ENCODE peak calls at places on chromosomes 3 and 15, in ten cellular contexts. Y is NCI-H345; A is AG08395; X is type B pancreatic cell; J is NCI-H748 treated with DMSO at 0.1 percent for 48 hours; V is substantia nigra; D is stimulated activated CD8-positive, alpha-beta memory T cell treated with anti-CD3 and anti-CD28 coated beads, Interleukin-4, amount 100 ng/mL, for 1 hour; W is ELR; I is SK-MEL-5; N is GM13976. E is an unnamed sample.

GRCh38 chr3:169196789-169197188 is 466.7 kb downstream of the MECOM start:
- DNase-seq in D (no peak), X (no peak), N (no peak), V (no peak), W (no peak), J (no peak), I (no peak), Y (no peak), A (no peak), E (no peak)

GRCh38 chr3:195690951-195691350 is 29.8 kb upstream of the MUC20 start:
- DNase-seq in I (no peak), V (no peak), N (no peak), W (no peak), X (no peak), J (no peak), D (no peak), Y (no peak), A (no peak), E (no peak)

GRCh38 chr3:58241321-58242044 is 3.9 kb downstream of the ABHD6 start:
- DNase-seq in V (no peak), W (peak), N (no peak), D (no peak), I (no peak), J (no peak), A (peak), X (no peak), Y (no peak), E (no peak)

GRCh38 chr15:71585159-71585558 is 225.2 kb upstream of the NR2E3 start:
- DNase-seq in Y (no peak), I (no peak), N (no peak), X (no peak), D (no peak), V (no peak), A (no peak), W (no peak), J (no peak), E (no peak)

GRCh38 chr3:38620236-38620635 is 29.3 kb downstream of the SCN5A start:
- DNase-seq in X (no peak), I (no peak), V (no peak), Y (no peak), J (no peak), W (peak), A (peak), N (no peak), D (no peak), E (no peak)

GRCh38 chr3:188649521-188649920 is 495.6 kb downstream of the LPP start:
- DNase-seq in J (no peak), V (no peak), D (no peak), X (no peak), I (no peak), N (no peak), W (peak), A (peak), Y (no peak), E (no peak)

GRCh38 chr3:55160241-55160877 is 232.5 kb upstream of the LRTM1 start:
- DNase-seq in X (no peak), I (no peak), W (peak), N (no peak), J (no peak), V (no peak), D (no peak), A (peak), Y (no peak), E (no peak)

GRCh38 chr3:159616234-159616825 is 372.3 kb upstream of the IL12A start:
- DNase-seq in J (no peak), D (no peak), A (peak), X (no peak), I (peak), V (peak), Y (no peak), N (no peak), W (peak), E (no peak)

GRCh38 chr15:59688383-59688887 is 685 bp downstream of the BNIP2 start:
- DNase-seq in A (peak), D (no peak), W (peak), X (no peak), Y (no peak), V (no peak), N (peak), J (no peak), I (peak), E (no peak)

GRCh38 chr15:68653031-68653635 is 74.3 kb downstream of the CORO2B start:
- DNase-seq in W (no peak), I (no peak), J (no peak), X (no peak), D (no peak), V (no peak), A (no peak), N (no peak), Y (no peak), E (no peak)

GRCh38 chr3:8529197-8529637 is 27.6 kb downstream of the LMCD1 start:
- DNase-seq in D (no peak), N (no peak), I (no peak), W (no peak), A (no peak), X (no peak), Y (no peak), J (no peak), V (no peak), E (no peak)

GRCh38 chr3:131216801-131217200 is 164.8 kb upstream of the NUDT16 start:
- DNase-seq in W (peak), A (peak), Y (no peak), I (no peak), X (no peak), D (no peak), V (no peak), J (no peak), N (no peak), E (no peak)

GRCh38 chr3:143507735-143508580 is 340.3 kb downstream of the SLC9A9 start:
- DNase-seq in A (peak), Y (no peak), X (no peak), W (peak), I (no peak), J (no peak), N (no peak), V (no peak), D (no peak), E (no peak)

GRCh38 chr15:70465812-70466211 is 297.5 kb downstream of the UACA start:
- DNase-seq in D (no peak), V (no peak), J (no peak), X (no peak), W (no peak), I (no peak), Y (no peak), A (no peak), N (no peak), E (no peak)

GRCh38 chr3:177557561-177557960 is 360.3 kb upstream of the TBL1XR1 start:
- DNase-seq in N (no peak), V (no peak), I (no peak), W (no peak), J (no peak), Y (no peak), A (no peak), X (no peak), D (no peak), E (no peak)

GRCh38 chr15:78012643-78013077 is 64.9 kb downstream of the TBC1D2B start:
- DNase-seq in I (no peak), W (no peak), V (no peak), X (no peak), D (no peak), N (no peak), J (no peak), A (no peak), Y (no peak), E (no peak)

GRCh38 chr3:127480196-127480933 is 110.2 kb downstream of the TPRA1 start:
- DNase-seq in A (no peak), V (no peak), W (no peak), D (no peak), J (no peak), I (no peak), Y (no peak), N (no peak), X (no peak), E (no peak)

GRCh38 chr3:62131620-62132019 is 241.7 kb downstream of the FEZF2 start:
- DNase-seq in N (no peak), J (no peak), A (peak), I (peak), W (peak), X (no peak), V (no peak), D (no peak), Y (no peak), E (no peak)

GRCh38 chr15:43218908-43219706 is 1.7 kb downstream of the EPB42 start:
- DNase-seq in N (no peak), X (no peak), V (no peak), Y (no peak), A (peak), D (no peak), I (peak), W (peak), J (no peak), E (no peak)

GRCh38 chr15:41180206-41180789 is 50.3 kb downstream of the EXD1 start:
- DNase-seq in A (no peak), Y (no peak), N (no peak), J (no peak), W (peak), D (no peak), I (no peak), V (no peak), X (no peak), E (no peak)